ENCODE peak calls at places on chromosomes 3 and 15, in ten cellular contexts. W is colonic mucosa; T is ELR; L is SW480; K is cardiac fibroblast; D is endodermal cell; A is GM03348; Q is fibroblast of the aortic adventitia; S is DMS79 treated with DMSO at 0.1 percent for 48 hours; Z is stimulated activated CD8-positive, alpha-beta memory T cell treated with anti-CD3 and anti-CD28 coated beads, Interleukin-2, amount 100 ng/mL, for 1 hour. E is an unnamed sample.

GRCh38 chr3:16513141-16514020 is at the start of gene RFTN1:
- DNase-seq in W (peak), T (peak), L (peak), K (peak), D (peak), A (peak), Q (peak), S (no peak), Z (no peak), E (peak)

GRCh38 chr3:13543251-13543650 is 5.7 kb upstream of the FBLN2 start:
- DNase-seq in W (peak), T (peak), L (no peak), K (peak), D (peak), A (peak), Q (peak), S (no peak), Z (no peak), E (peak)

GRCh38 chr3:9028134-9028533 is 64.9 kb upstream of the RAD18 start:
- DNase-seq in W (peak), T (no peak), L (no peak), K (peak), D (no peak), A (peak), Q (peak), S (peak), Z (no peak), E (peak)

GRCh38 chr3:121817753-121818152 is 17.1 kb downstream of the IQCB1 start:
- DNase-seq in W (no peak), T (no peak), L (no peak), K (no peak), D (no peak), A (no peak), Q (no peak), S (no peak), Z (no peak), E (no peak)

GRCh38 chr3:194344012-194344411 is 7.1 kb downstream of the CPN2 start:
- DNase-seq in W (peak), T (peak), L (peak), K (peak), D (peak), A (peak), Q (peak), S (peak), Z (peak), E (peak)

GRCh38 chr15:64854041-64854440 is 12.3 kb downstream of the PLEKHO2 start:
- DNase-seq in W (no peak), T (no peak), L (no peak), K (peak), D (peak), A (no peak), Q (peak), S (no peak), Z (no peak), E (no peak)

GRCh38 chr3:64885055-64885454 is 197.3 kb upstream of the ADAMTS9 start:
- DNase-seq in W (no peak), T (no peak), L (no peak), K (no peak), D (no peak), A (no peak), Q (no peak), S (no peak), Z (no peak), E (no peak)

GRCh38 chr15:68592054-68592453 is 13.3 kb downstream of the CORO2B start:
- DNase-seq in W (no peak), T (peak), L (no peak), K (no peak), D (no peak), A (no peak), Q (peak), S (no peak), Z (no peak), E (peak)

GRCh38 chr15:31268911-31269784 is 57.5 kb upstream of the KLF13 start:
- DNase-seq in W (peak), T (no peak), L (no peak), K (no peak), D (peak), A (no peak), Q (no peak), S (peak), Z (no peak), E (peak)

GRCh38 chr15:90035095-90035834 is 34.1 kb downstream of the ZNF710 start:
- DNase-seq in W (peak), T (peak), L (peak), K (peak), D (peak), A (no peak), Q (peak), S (peak), Z (no peak), E (peak)

GRCh38 chr15:48541659-48542334 is 103.7 kb downstream of the FBN1 start:
- DNase-seq in W (no peak), T (peak), L (no peak), K (peak), D (no peak), A (peak), Q (peak), S (no peak), Z (no peak), E (no peak)

GRCh38 chr3:187978433-187979011 is 175.4 kb upstream of the LPP start:
- DNase-seq in W (no peak), T (no peak), L (no peak), K (no peak), D (no peak), A (no peak), Q (no peak), S (no peak), Z (no peak), E (no peak)

GRCh38 chr15:71788646-71789579 is 21.4 kb upstream of the NR2E3 start:
- DNase-seq in W (peak), T (no peak), L (no peak), K (no peak), D (peak), A (no peak), Q (peak), S (no peak), Z (no peak), E (no peak)

GRCh38 chr3:46659285-46659684 is 34.2 kb downstream of the ALS2CL start:
- DNase-seq in W (peak), T (peak), L (no peak), K (no peak), D (peak), A (no peak), Q (no peak), S (no peak), Z (no peak), E (no peak)

GRCh38 chr15:40241305-40242215 is 2.7 kb downstream of the PAK6 start:
- DNase-seq in W (no peak), T (no peak), L (no peak), K (no peak), D (peak), A (no peak), Q (no peak), S (no peak), Z (no peak), E (peak)

GRCh38 chr3:96538186-96538585 is 276.2 kb upstream of the EPHA6 start:
- DNase-seq in W (no peak), T (no peak), L (no peak), K (no peak), D (peak), A (no peak), Q (no peak), S (no peak), Z (no peak), E (no peak)

GRCh38 chr15:90580541-90580940 is 50.8 kb downstream of the CRTC3 start:
- DNase-seq in W (no peak), T (no peak), L (no peak), K (no peak), D (no peak), A (no peak), Q (no peak), S (no peak), Z (no peak), E (no peak)

GRCh38 chr3:187112934-187113793 is 26.1 kb downstream of the RPL39L start:
- DNase-seq in W (no peak), T (peak), L (peak), K (peak), D (no peak), A (peak), Q (peak), S (no peak), Z (no peak), E (no peak)

GRCh38 chr3:105365171-105365535 is 1.6 kb upstream of the ALCAM start:
- DNase-seq in W (no peak), T (peak), L (no peak), K (no peak), D (no peak), A (no peak), Q (no peak), S (peak), Z (no peak), E (no peak)

GRCh38 chr15:95085056-95085455 is 853.7 kb downstream of the MCTP2 start:
- DNase-seq in W (no peak), T (no peak), L (no peak), K (no peak), D (no peak), A (peak), Q (no peak), S (no peak), Z (no peak), E (no peak)

GRCh38 chr3:50156549-50156948 is 1.4 kb downstream of the SEMA3F start:
- DNase-seq in W (no peak), T (no peak), L (no peak), K (no peak), D (no peak), A (no peak), Q (no peak), S (no peak), Z (no peak), E (no peak)

GRCh38 chr15:25892126-25892525 is 29.0 kb upstream of the ATP10A start:
- DNase-seq in W (no peak), T (no peak), L (no peak), K (no peak), D (no peak), A (peak), Q (peak), S (no peak), Z (no peak), E (no peak)

GRCh38 chr3:54954019-54954418 is 26.2 kb upstream of the LRTM1 start:
- DNase-seq in W (no peak), T (peak), L (peak), K (peak), D (peak), A (peak), Q (peak), S (no peak), Z (no peak), E (peak)

GRCh38 chr3:161332792-161333191 is 38.5 kb downstream of the SPTSSB start:
- DNase-seq in W (no peak), T (no peak), L (no peak), K (no peak), D (no peak), A (no peak), Q (no peak), S (no peak), Z (no peak), E (peak)

GRCh38 chr3:23129817-23130216 is 73.3 kb upstream of the UBE2E2 start:
- DNase-seq in W (no peak), T (peak), L (peak), K (peak), D (no peak), A (peak), Q (no peak), S (no peak), Z (no peak), E (no peak)

GRCh38 chr15:77504310-77504709 is 83.6 kb downstream of the HMG20A start:
- DNase-seq in W (peak), T (no peak), L (no peak), K (no peak), D (no peak), A (no peak), Q (no peak), S (peak), Z (no peak), E (peak)

GRCh38 chr3:21705769-21706168 is 45.2 kb downstream of the ZNF385D start:
- DNase-seq in W (no peak), T (peak), L (no peak), K (peak), D (no peak), A (peak), Q (peak), S (no peak), Z (no peak), E (peak)

GRCh38 chr3:148815736-148816135 is 11.9 kb upstream of the CPB1 start:
- DNase-seq in W (no peak), T (no peak), L (no peak), K (no peak), D (no peak), A (no peak), Q (no peak), S (no peak), Z (no peak), E (no peak)